ENCODE peak calls at places on chromosomes 3 and 15, in seven cellular contexts. T is astrocyte, Y is neural progenitor cell, W is BJ, A is uterus, F is fibroblast of mammary gland, C is endodermal cell. V is an unnamed sample.

GRCh38 chr3:37723585-37723984 is 138.1 kb upstream of the CTDSPL start:
- DNase-seq in W (no peak), A (no peak), T (no peak), F (no peak), Y (no peak), C (no peak), V (no peak)

GRCh38 chr15:49962044-49962602 is 156.9 kb downstream of the ATP8B4 start:
- DNase-seq in A (no peak), Y (no peak), F (peak; percentile 19), W (no peak), T (no peak), C (no peak), V (peak; percentile 79)

GRCh38 chr3:78255403-78255802 is 1215.5 kb downstream of the ROBO2 start:
- DNase-seq in T (peak; percentile 73), W (peak; percentile 61), F (peak; percentile 84), Y (no peak), A (no peak), C (no peak), V (peak; percentile 71)

GRCh38 chr15:25185156-25185710 is 230.4 kb downstream of the SNRPN start:
- DNase-seq in T (no peak), F (no peak), Y (no peak), C (peak; percentile 20), W (no peak), A (no peak), V (no peak)

GRCh38 chr3:112930771-112931170 is 44.1 kb downstream of the CD200R1 start:
- DNase-seq in A (no peak), C (no peak), Y (no peak), T (no peak), F (peak; percentile 3), W (no peak), V (no peak)

GRCh38 chr3:197368330-197368729 is 69.9 kb upstream of the DLG1 start:
- DNase-seq in C (peak; percentile 73), T (peak; percentile 52), Y (peak; percentile 59), W (no peak), F (no peak), A (no peak), V (no peak)

GRCh38 chr3:158057666-158058065 is 48.6 kb downstream of the SHOX2 start:
- DNase-seq in F (peak; percentile 15), Y (no peak), A (no peak), C (no peak), W (no peak), T (no peak), V (no peak)

GRCh38 chr3:23422511-23422851 is 219.4 kb downstream of the UBE2E2 start:
- DNase-seq in A (no peak), F (no peak), C (no peak), T (no peak), Y (no peak), W (no peak), V (no peak)

GRCh38 chr15:89654847-89655805 is at the start of gene KIF7:
- DNase-seq in W (no peak), C (peak; percentile 95), A (peak; percentile 59), Y (peak; percentile 91), T (peak; percentile 33), F (peak; percentile 40), V (peak; percentile 59)

GRCh38 chr15:59029554-59029953 is 42.1 kb downstream of the RNF111 start:
- DNase-seq in C (no peak), A (no peak), F (no peak), T (no peak), Y (no peak), W (no peak), V (no peak)

GRCh38 chr3:55467099-55467498 is 20.0 kb downstream of the WNT5A start:
- DNase-seq in Y (no peak), A (no peak), W (no peak), C (no peak), T (peak; percentile 79), F (peak; percentile 67), V (peak; percentile 77)

GRCh38 chr3:179967622-179968021 is 69.1 kb downstream of the PEX5L start:
- DNase-seq in C (no peak), T (peak; percentile 81), A (no peak), W (no peak), F (peak; percentile 46), Y (no peak), V (no peak)

GRCh38 chr15:39407116-39407515 is 173.8 kb upstream of the THBS1 start:
- DNase-seq in A (no peak), C (no peak), F (peak; percentile 87), Y (no peak), T (no peak), W (peak; percentile 73), V (peak; percentile 56)

GRCh38 chr3:184241447-184242296 is 7.1 kb downstream of the ALG3 start:
- DNase-seq in T (no peak), C (peak; percentile 73), W (no peak), Y (no peak), A (no peak), F (peak; percentile 33), V (peak; percentile 52)

GRCh38 chr3:127250032-127250431 is 37.8 kb downstream of the PRR20G start:
- DNase-seq in Y (no peak), W (no peak), C (no peak), F (no peak), A (no peak), T (no peak), V (no peak)

GRCh38 chr15:71651750-71652186 is 158.6 kb upstream of the NR2E3 start:
- DNase-seq in C (peak; percentile 83), W (no peak), A (no peak), Y (peak; percentile 74), F (peak; percentile 84), T (peak; percentile 56), V (peak; percentile 66)

GRCh38 chr15:71647479-71647792 is 162.9 kb upstream of the NR2E3 start:
- DNase-seq in C (no peak), T (no peak), A (no peak), F (peak; percentile 65), W (no peak), Y (no peak), V (peak; percentile 39)

GRCh38 chr15:71648095-71648494 is 162.3 kb upstream of the NR2E3 start:
- DNase-seq in A (no peak), W (no peak), F (no peak), Y (no peak), T (no peak), C (no peak), V (no peak)

GRCh38 chr15:71649894-71650293 is 160.5 kb upstream of the NR2E3 start:
- DNase-seq in A (no peak), C (no peak), F (no peak), Y (no peak), T (no peak), W (no peak), V (no peak)

DNA sequence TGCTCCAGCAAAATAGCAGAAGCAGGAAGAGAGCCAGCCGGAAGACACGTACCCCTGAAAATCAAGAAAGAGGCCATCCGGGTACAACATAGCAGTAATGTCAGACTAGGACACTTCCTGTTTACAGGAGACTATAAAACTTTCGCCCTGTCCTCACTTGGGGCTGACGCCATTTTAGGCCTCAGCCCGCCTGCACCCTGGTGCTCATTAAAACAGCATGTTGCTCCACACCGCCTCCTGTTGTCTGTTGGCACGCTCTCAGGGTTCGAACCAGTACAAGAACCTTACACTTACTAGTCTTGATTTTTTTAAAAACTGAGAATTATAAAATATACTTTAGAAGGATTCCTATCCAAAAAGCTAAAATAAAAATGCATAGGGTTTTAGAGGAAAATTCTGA is 159.8 kb upstream of the NR2E3 start:
- DNase-seq in W (no peak), T (no peak), Y (no peak), A (no peak), F (no peak), C (peak; percentile 65), V (no peak)
- TF ChIP-seq CTCF in W (no peak), T (no peak), Y (peak; percentile 7), A (no peak), F (no peak), C (peak; percentile 55), V (no peak)

GRCh38 chr15:85689729-85690128 is 105.0 kb downstream of the KLHL25 start:
- DNase-seq in T (peak; percentile 64), Y (peak; percentile 80), C (peak; percentile 72), A (no peak), W (no peak), F (peak; percentile 72), V (peak; percentile 74)
- H3K4me3 ChIP-seq in T (peak overlapping the region; percentile 25), Y (peak overlapping the region; percentile 39), C (no peak overlapping the region), A (peak overlapping the region; percentile 32), W (peak overlapping the region; percentile 27), F (peak overlapping the region; percentile 8), V (peak overlapping the region; percentile 36)

GRCh38 chr15:88477885-88478284 is 10.4 kb downstream of the MRPS11 start:
- DNase-seq in W (no peak), Y (no peak), A (no peak), C (no peak), T (no peak), F (no peak), V (no peak)

GRCh38 chr15:88476635-88477038 is 9.1 kb downstream of the MRPS11 start:
- DNase-seq in C (peak; percentile 83), T (peak; percentile 12), F (peak; percentile 68), A (peak; percentile 50), Y (peak; percentile 68), W (no peak), V (peak; percentile 65)

GRCh38 chr15:88477126-88477525 is 9.6 kb downstream of the MRPS11 start:
- DNase-seq in T (no peak), Y (no peak), W (no peak), A (no peak), C (no peak), F (no peak), V (no peak)

GRCh38 chr15:88480981-88481380 is 13.5 kb downstream of the MRPS11 start:
- DNase-seq in Y (no peak), C (no peak), F (no peak), W (no peak), A (no peak), T (no peak), V (no peak)

GRCh38 chr15:88479169-88479568 is 11.7 kb downstream of the MRPS11 start:
- DNase-seq in T (no peak), A (no peak), Y (no peak), C (no peak), W (no peak), F (no peak), V (no peak)
- TF ChIP-seq CTCF in T (no peak), A (no peak), Y (no peak), C (peak; percentile 70), W (no peak), F (no peak), V (no peak)

DNA sequence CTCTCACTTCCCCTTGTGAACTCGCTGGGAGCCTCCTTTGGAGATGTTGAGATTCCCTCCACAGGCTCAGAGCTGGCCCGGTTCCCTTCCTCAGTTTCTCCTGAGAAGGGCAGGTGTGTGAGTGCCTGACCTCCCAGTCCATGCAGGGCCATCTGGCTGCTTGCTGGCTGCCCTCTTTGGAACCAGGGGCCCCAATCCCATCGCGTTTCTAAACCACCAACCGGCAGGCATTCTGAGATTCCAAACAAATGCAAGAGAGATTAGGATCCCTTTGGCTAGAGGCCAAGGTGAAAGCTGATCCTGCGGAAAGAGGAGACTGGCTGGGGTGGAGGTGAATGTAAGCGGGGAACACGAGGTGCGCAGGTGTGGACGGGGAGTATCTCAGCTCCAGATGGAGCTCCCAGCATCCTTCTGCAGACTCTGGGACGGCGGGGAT is 2.9 kb upstream of the PRRT3 start:
- DNase-seq in T (no peak), F (no peak), W (no peak), C (peak; percentile 75), A (no peak), Y (no peak), V (no peak)
- H3K4me3 ChIP-seq in T (no peak overlapping the region), F (no peak overlapping the region), W (no peak overlapping the region), C (no peak overlapping the region), A (no peak overlapping the region), Y (no peak overlapping the region), V (no peak overlapping the region)

GRCh38 chr3:134630506-134630905 is 20.3 kb downstream of the KY start:
- DNase-seq in F (peak; percentile 48), W (no peak), T (no peak), Y (no peak), A (no peak), C (peak; percentile 56), V (peak; percentile 65)
- TF ChIP-seq CTCF in F (peak; percentile 66), W (peak; percentile 69), T (peak; percentile 50), Y (peak; percentile 57), A (no peak), C (peak; percentile 74), V (peak; percentile 78)

GRCh38 chr15:80779658-80780415 is 667 bp downstream of the CEMIP start:
- DNase-seq in W (no peak), T (peak; percentile 29), C (peak; percentile 76), F (peak; percentile 36), A (peak; percentile 20), Y (peak; percentile 51), V (peak; percentile 50)
- H3K4me3 ChIP-seq in W (peak overlapping the region; percentile 86), T (peak overlapping the region; percentile 54), C (peak overlapping the region; percentile 69), F (peak overlapping the region; percentile 47), A (peak overlapping the region; percentile 31), Y (peak overlapping the region; percentile 64), V (peak overlapping the region; percentile 78)